ENCODE peak calls at places on chromosome 1, in nine cellular contexts. L is SK-N-DZ; G is DMS 273 treated with DMSO at 0.1 percent for 48 hours; W is WTC11; H is stimulated activated CD8-positive, alpha-beta memory T cell treated with anti-CD3 and anti-CD28 coated beads, Interleukin-7, amount 100 ng/mL, for 1 hour; A is iris pigment epithelial cell; U is cardiac muscle cell; N is mesendoderm; J is M059J. V is an unnamed sample.

GRCh38 chr1:214193691-214194090 is 87.3 kb upstream of the SMYD2 start:
- DNase-seq in A (no peak), U (no peak), G (no peak), N (no peak), J (no peak), L (peak), H (no peak), W (no peak), V (no peak)

GRCh38 chr1:244209955-244210354 is 158.9 kb downstream of the ZBTB18 start:
- DNase-seq in N (no peak), L (no peak), U (no peak), A (peak), W (no peak), J (peak), H (no peak), G (no peak), V (no peak)

GRCh38 chr1:42739753-42740700 is at the start of gene CLDN19:
- DNase-seq in H (no peak), G (no peak), J (no peak), U (no peak), W (peak), A (no peak), L (peak), N (peak), V (peak)

GRCh38 chr1:14897080-14897449 is 256.5 kb upstream of the TMEM51 start:
- DNase-seq in H (no peak), U (peak), N (peak), G (no peak), L (no peak), W (no peak), J (peak), A (peak), V (no peak)

GRCh38 chr1:220521755-220522154 is 6.2 kb upstream of the MARK1 start:
- DNase-seq in N (no peak), U (no peak), A (no peak), L (no peak), J (no peak), H (no peak), W (no peak), G (no peak), V (no peak)

GRCh38 chr1:32748348-32748747 is 45.8 kb upstream of the SYNC start:
- DNase-seq in G (no peak), W (no peak), A (no peak), H (no peak), U (no peak), L (no peak), J (no peak), N (no peak), V (peak)

GRCh38 chr1:203284411-203285208 is 20.7 kb upstream of the BTG2 start:
- DNase-seq in U (no peak), A (no peak), W (no peak), H (no peak), J (no peak), G (no peak), N (no peak), L (no peak), V (no peak)

GRCh38 chr1:109392037-109392787 is 5.5 kb downstream of the SORT1 start:
- DNase-seq in U (no peak), H (no peak), L (no peak), A (no peak), G (peak), W (no peak), N (no peak), J (no peak), V (no peak)

GRCh38 chr1:26696191-26696644 is 403 bp downstream of the ARID1A start:
- DNase-seq in H (no peak), G (no peak), L (no peak), A (no peak), U (no peak), W (peak), N (no peak), J (no peak), V (no peak)

GRCh38 chr1:97632075-97632474 is 288.8 kb downstream of the DPYD start:
- DNase-seq in N (no peak), G (peak), W (no peak), A (peak), J (peak), H (no peak), L (peak), U (peak), V (no peak)

GRCh38 chr1:36908096-36908495 is 126.2 kb downstream of the GRIK3 start:
- DNase-seq in H (no peak), A (no peak), N (no peak), W (no peak), U (no peak), J (no peak), G (no peak), L (no peak), V (peak)